ENCODE peak calls at places on chromosomes 3 and 15, in five cellular contexts. R is astrocyte of the spinal cord; G is stimulated activated CD4-positive, alpha-beta T cell treated with anti-CD3 and anti-CD28 coated beads, TNF-alpha, amount 100 ng/mL, for 1 hour; O is renal cortical epithelial cell; K is epithelial cell of proximal tubule. U is an unnamed sample.

GRCh38 chr15:43880406-43881184 is 53.8 kb downstream of the WDR76 start:
- DNase-seq in R (no peak), G (no peak), O (no peak), K (no peak), U (peak)

GRCh38 chr15:88003928-88004327 is 252.6 kb downstream of the NTRK3 start:
- DNase-seq in R (no peak), G (no peak), O (no peak), K (no peak), U (no peak)

GRCh38 chr3:41705893-41706292 is 256.0 kb downstream of the ULK4 start:
- DNase-seq in R (no peak), G (no peak), O (no peak), K (no peak), U (no peak)

GRCh38 chr15:63895787-63896218 is 62.1 kb upstream of the HERC1 start:
- DNase-seq in R (no peak), G (no peak), O (no peak), K (no peak), U (no peak)

GRCh38 chr3:27880969-27881892 is 159.1 kb upstream of the EOMES start:
- DNase-seq in R (no peak), G (no peak), O (no peak), K (no peak), U (no peak)

GRCh38 chr15:76753771-76754170 is 151.4 kb downstream of the SCAPER start:
- DNase-seq in R (no peak), G (no peak), O (no peak), K (no peak), U (no peak)

GRCh38 chr3:135895106-135895733 is 70.3 kb upstream of the PPP2R3A start:
- DNase-seq in R (peak), G (peak), O (peak), K (peak), U (peak)

GRCh38 chr15:51726302-51727073 is 11.0 kb downstream of the LYSMD2 start:
- DNase-seq in R (peak), G (no peak), O (peak), K (peak), U (peak)

GRCh38 chr3:23041918-23042696 is 161.0 kb upstream of the UBE2E2 start:
- DNase-seq in R (no peak), G (no peak), O (no peak), K (no peak), U (peak)

GRCh38 chr15:93056836-93057235 is 32.2 kb downstream of the RGMA start:
- DNase-seq in R (no peak), G (no peak), O (no peak), K (no peak), U (no peak)

GRCh38 chr15:77104155-77104554 is 33.2 kb upstream of the TSPAN3 start:
- DNase-seq in R (peak), G (no peak), O (no peak), K (no peak), U (peak)

GRCh38 chr15:86863226-86863915 is 783.7 kb downstream of the AGBL1 start:
- DNase-seq in R (peak), G (no peak), O (peak), K (no peak), U (peak)

GRCh38 chr3:156176048-156176447 is 55.7 kb downstream of the KCNAB1 start:
- DNase-seq in R (no peak), G (no peak), O (no peak), K (no peak), U (no peak)

GRCh38 chr3:14333215-14333614 is 69.2 kb upstream of the SLC6A6 start:
- DNase-seq in R (no peak), G (no peak), O (no peak), K (no peak), U (no peak)

GRCh38 chr3:178146406-178146831 is 389.8 kb upstream of the KCNMB2 start:
- DNase-seq in R (no peak), G (no peak), O (no peak), K (no peak), U (peak)

U was measured in GM03348.